ENCODE peak calls at places on chromosomes 2 and 18, in six cellular contexts. One of them, this sample, is unnamed.

GRCh38 chr2:98556634-98557033 is 51.7 kb downstream of the COA5 start:
- ATAC-seq in HepG2: no peak
- ATAC-seq in HCT116: no peak
- ATAC-seq in K562: no peak
- ATAC-seq in GM23338: no peak
- ATAC-seq in Panc1: no peak
- ATAC-seq in this sample: no peak

GRCh38 chr2:230814616-230815015 is 50.1 kb upstream of the ITM2C start:
- ATAC-seq in K562: peak; percentile 73
- ATAC-seq in GM23338: peak; percentile 58
- ATAC-seq in HCT116: peak; percentile 76
- ATAC-seq in HepG2: peak; percentile 89
- ATAC-seq in Panc1: peak; percentile 78
- ATAC-seq in this sample: no peak

GRCh38 chr18:27135504-27136207 is 49.5 kb downstream of the CHST9 start:
- ATAC-seq in K562: no peak
- ATAC-seq in HCT116: no peak
- ATAC-seq in GM23338: no peak
- ATAC-seq in Panc1: no peak
- ATAC-seq in HepG2: peak; percentile 69
- ATAC-seq in this sample: no peak

GRCh38 chr18:39450958-39451357 is 1885.4 kb upstream of the CELF4 start:
- ATAC-seq in Panc1: no peak
- ATAC-seq in K562: no peak
- ATAC-seq in GM23338: no peak
- ATAC-seq in HCT116: no peak
- ATAC-seq in HepG2: no peak
- ATAC-seq in this sample: no peak

GRCh38 chr2:11901351-11902069 is 155.1 kb downstream of the LPIN1 start:
- ATAC-seq in GM23338: no peak
- ATAC-seq in Panc1: no peak
- ATAC-seq in HCT116: peak; percentile 47
- ATAC-seq in HepG2: no peak
- ATAC-seq in K562: peak; percentile 94
- ATAC-seq in this sample: no peak

GRCh38 chr2:181228661-181229060 is 228.5 kb upstream of the ITGA4 start:
- ATAC-seq in HCT116: no peak
- ATAC-seq in HepG2: no peak
- ATAC-seq in Panc1: no peak
- ATAC-seq in K562: no peak
- ATAC-seq in GM23338: no peak
- ATAC-seq in this sample: no peak

GRCh38 chr2:164891460-164891859 is 49.8 kb upstream of the COBLL1 start:
- ATAC-seq in GM23338: no peak
- ATAC-seq in HepG2: no peak
- ATAC-seq in Panc1: no peak
- ATAC-seq in HCT116: no peak
- ATAC-seq in K562: no peak
- ATAC-seq in this sample: no peak

GRCh38 chr2:224957540-224958465 is 84.5 kb downstream of the DOCK10 start:
- ATAC-seq in HCT116: no peak
- ATAC-seq in GM23338: no peak
- ATAC-seq in HepG2: no peak
- ATAC-seq in K562: no peak
- ATAC-seq in Panc1: no peak
- ATAC-seq in this sample: no peak

GRCh38 chr2:181239400-181239799 is 217.8 kb upstream of the ITGA4 start:
- ATAC-seq in HepG2: peak; percentile 57
- ATAC-seq in Panc1: no peak
- ATAC-seq in GM23338: peak; percentile 38
- ATAC-seq in K562: no peak
- ATAC-seq in HCT116: peak; percentile 78
- ATAC-seq in this sample: no peak

GRCh38 chr2:171244970-171245782 is 84.5 kb upstream of the TLK1 start:
- ATAC-seq in HepG2: peak; percentile 39
- ATAC-seq in HCT116: peak; percentile 44
- ATAC-seq in GM23338: no peak
- ATAC-seq in K562: peak; percentile 72
- ATAC-seq in Panc1: no peak
- ATAC-seq in this sample: no peak

GRCh38 chr18:51278045-51278649 is 80.7 kb upstream of the MEX3C start:
- ATAC-seq in K562: peak; percentile 84
- ATAC-seq in Panc1: no peak
- ATAC-seq in HCT116: peak; percentile 99
- ATAC-seq in GM23338: peak; percentile 95
- ATAC-seq in HepG2: peak; percentile 77
- ATAC-seq in this sample: no peak

GRCh38 chr2:196719565-196719872 is 80.0 kb downstream of the GTF3C3 start:
- ATAC-seq in HCT116: no peak
- ATAC-seq in K562: peak; percentile 45
- ATAC-seq in Panc1: no peak
- ATAC-seq in HepG2: peak; percentile 63
- ATAC-seq in GM23338: no peak
- ATAC-seq in this sample: no peak

GRCh38 chr2:207473203-207473865 is 56.4 kb upstream of the CREB1 start:
- ATAC-seq in HepG2: peak; percentile 73
- ATAC-seq in GM23338: peak; percentile 90
- ATAC-seq in Panc1: peak; percentile 84
- ATAC-seq in HCT116: peak; percentile 47
- ATAC-seq in K562: peak; percentile 84
- ATAC-seq in this sample: peak; percentile 65

GRCh38 chr2:190501702-190502407 is 32.7 kb downstream of the NEMP2 start:
- ATAC-seq in Panc1: no peak
- ATAC-seq in K562: no peak
- ATAC-seq in HCT116: no peak
- ATAC-seq in GM23338: no peak
- ATAC-seq in HepG2: no peak
- ATAC-seq in this sample: no peak

GRCh38 chr2:98656800-98657199 is 48.4 kb downstream of the UNC50 start:
- ATAC-seq in HepG2: no peak
- ATAC-seq in Panc1: no peak
- ATAC-seq in HCT116: no peak
- ATAC-seq in GM23338: no peak
- ATAC-seq in K562: no peak
- ATAC-seq in this sample: no peak

GRCh38 chr2:43220229-43220981 is 6.0 kb downstream of the ZFP36L2 start:
- ATAC-seq in HCT116: peak; percentile 36
- ATAC-seq in HepG2: peak; percentile 52
- ATAC-seq in GM23338: peak; percentile 7
- ATAC-seq in Panc1: peak; percentile 28
- ATAC-seq in K562: peak; percentile 23
- ATAC-seq in this sample: no peak

GRCh38 chr2:95159690-95160449 is at the start of gene ZNF514:
- ATAC-seq in HepG2: peak; percentile 93
- ATAC-seq in K562: peak; percentile 95
- ATAC-seq in Panc1: peak; percentile 96
- ATAC-seq in GM23338: peak; percentile 81
- ATAC-seq in HCT116: peak; percentile 90
- ATAC-seq in this sample: peak; percentile 96

GRCh38 chr2:40451926-40452605 is at the start of gene SLC8A1:
- ATAC-seq in Panc1: peak; percentile 82
- ATAC-seq in HepG2: peak; percentile 67
- ATAC-seq in K562: no peak
- ATAC-seq in HCT116: no peak
- ATAC-seq in GM23338: peak; percentile 56
- ATAC-seq in this sample: peak; percentile 66

GRCh38 chr2:231673348-231673770 is 35.0 kb upstream of the PTMA start:
- ATAC-seq in HCT116: peak; percentile 74
- ATAC-seq in GM23338: peak; percentile 76
- ATAC-seq in Panc1: peak; percentile 84
- ATAC-seq in HepG2: peak; percentile 66
- ATAC-seq in K562: peak; percentile 38
- ATAC-seq in this sample: peak; percentile 30

GRCh38 chr2:102056079-102056581 is 64.4 kb downstream of the IL1R2 start:
- ATAC-seq in HepG2: no peak
- ATAC-seq in GM23338: no peak
- ATAC-seq in Panc1: no peak
- ATAC-seq in HCT116: no peak
- ATAC-seq in K562: peak; percentile 83
- ATAC-seq in this sample: peak; percentile 33

GRCh38 chr2:134640494-134640893 is 78.3 kb downstream of the TMEM163 start:
- ATAC-seq in HCT116: no peak
- ATAC-seq in K562: no peak
- ATAC-seq in GM23338: no peak
- ATAC-seq in HepG2: no peak
- ATAC-seq in Panc1: no peak
- ATAC-seq in this sample: no peak

GRCh38 chr2:69309336-69310048 is 77.5 kb downstream of the GFPT1 start:
- ATAC-seq in HCT116: no peak
- ATAC-seq in GM23338: no peak
- ATAC-seq in K562: no peak
- ATAC-seq in HepG2: peak; percentile 8
- ATAC-seq in Panc1: no peak
- ATAC-seq in this sample: peak; percentile 42

GRCh38 chr2:127231130-127231865 is 11.2 kb upstream of the CYP27C1 start:
- ATAC-seq in HCT116: no peak
- ATAC-seq in Panc1: no peak
- ATAC-seq in HepG2: peak; percentile 98
- ATAC-seq in GM23338: no peak
- ATAC-seq in K562: no peak
- ATAC-seq in this sample: no peak

GRCh38 chr2:234951386-234952269 is at the start of gene SH3BP4:
- ATAC-seq in Panc1: peak; percentile 84
- ATAC-seq in HCT116: peak; percentile 90
- ATAC-seq in HepG2: peak; percentile 79
- ATAC-seq in K562: peak; percentile 77
- ATAC-seq in GM23338: peak; percentile 74
- ATAC-seq in this sample: peak; percentile 87
- TF ChIP-seq POLR2AphosphoS5 in Panc1: peak; percentile 23
- TF ChIP-seq POLR2AphosphoS5 in HCT116: peak; percentile 52
- TF ChIP-seq POLR2AphosphoS5 in HepG2: no peak
- TF ChIP-seq POLR2AphosphoS5 in K562: no peak
- TF ChIP-seq POLR2AphosphoS5 in GM23338: peak; percentile 46
- TF ChIP-seq POLR2AphosphoS5 in this sample: peak; percentile 40

GRCh38 chr2:23662941-23663729 is 263.8 kb downstream of the ATAD2B start:
- ATAC-seq in Panc1: no peak
- ATAC-seq in GM23338: peak; percentile 73
- ATAC-seq in HCT116: no peak
- ATAC-seq in K562: no peak
- ATAC-seq in HepG2: no peak
- ATAC-seq in this sample: peak; percentile 82

GRCh38 chr2:23661276-23662050 is 265.5 kb downstream of the ATAD2B start:
- ATAC-seq in GM23338: no peak
- ATAC-seq in HepG2: no peak
- ATAC-seq in HCT116: no peak
- ATAC-seq in K562: no peak
- ATAC-seq in Panc1: peak; percentile 35
- ATAC-seq in this sample: no peak

GRCh38 chr2:23664069-23664788 is 262.7 kb downstream of the ATAD2B start:
- ATAC-seq in HepG2: peak; percentile 43
- ATAC-seq in GM23338: no peak
- ATAC-seq in K562: no peak
- ATAC-seq in Panc1: no peak
- ATAC-seq in HCT116: no peak
- ATAC-seq in this sample: no peak

GRCh38 chr2:23662466-23662865 is 264.5 kb downstream of the ATAD2B start:
- ATAC-seq in HCT116: no peak
- ATAC-seq in K562: no peak
- ATAC-seq in GM23338: no peak
- ATAC-seq in HepG2: no peak
- ATAC-seq in Panc1: no peak
- ATAC-seq in this sample: no peak

GRCh38 chr2:23663730-23664005 is 263.3 kb downstream of the ATAD2B start:
- ATAC-seq in Panc1: no peak
- ATAC-seq in HepG2: no peak
- ATAC-seq in GM23338: no peak
- ATAC-seq in HCT116: no peak
- ATAC-seq in K562: no peak
- ATAC-seq in this sample: no peak
- H3K4me3 ChIP-seq in Panc1: no peak overlapping the region
- H3K4me3 ChIP-seq in HepG2: no peak overlapping the region
- H3K4me3 ChIP-seq in GM23338: peak overlapping the region; percentile 50
- H3K4me3 ChIP-seq in HCT116: no peak overlapping the region
- H3K4me3 ChIP-seq in K562: no peak overlapping the region
- H3K4me3 ChIP-seq in this sample: peak overlapping the region; percentile 17

GRCh38 chr18:48848641-48849143 is 102.1 kb downstream of the SMAD7 start:
- ATAC-seq in Panc1: peak; percentile 66
- ATAC-seq in GM23338: peak; percentile 10
- ATAC-seq in HCT116: no peak
- ATAC-seq in K562: no peak
- ATAC-seq in HepG2: no peak
- ATAC-seq in this sample: peak; percentile 44

GRCh38 chr18:48851563-48851962 is 99.2 kb downstream of the SMAD7 start:
- ATAC-seq in Panc1: no peak
- ATAC-seq in HCT116: no peak
- ATAC-seq in HepG2: no peak
- ATAC-seq in GM23338: peak; percentile 53
- ATAC-seq in K562: peak; percentile 32
- ATAC-seq in this sample: peak; percentile 40

GRCh38 chr18:48852292-48852691 is 98.5 kb downstream of the SMAD7 start:
- ATAC-seq in GM23338: no peak
- ATAC-seq in HCT116: no peak
- ATAC-seq in K562: no peak
- ATAC-seq in HepG2: no peak
- ATAC-seq in Panc1: no peak
- ATAC-seq in this sample: no peak

GRCh38 chr18:48852792-48853191 is 98.0 kb downstream of the SMAD7 start:
- ATAC-seq in GM23338: no peak
- ATAC-seq in K562: no peak
- ATAC-seq in HepG2: no peak
- ATAC-seq in Panc1: no peak
- ATAC-seq in HCT116: no peak
- ATAC-seq in this sample: no peak

DNA sequence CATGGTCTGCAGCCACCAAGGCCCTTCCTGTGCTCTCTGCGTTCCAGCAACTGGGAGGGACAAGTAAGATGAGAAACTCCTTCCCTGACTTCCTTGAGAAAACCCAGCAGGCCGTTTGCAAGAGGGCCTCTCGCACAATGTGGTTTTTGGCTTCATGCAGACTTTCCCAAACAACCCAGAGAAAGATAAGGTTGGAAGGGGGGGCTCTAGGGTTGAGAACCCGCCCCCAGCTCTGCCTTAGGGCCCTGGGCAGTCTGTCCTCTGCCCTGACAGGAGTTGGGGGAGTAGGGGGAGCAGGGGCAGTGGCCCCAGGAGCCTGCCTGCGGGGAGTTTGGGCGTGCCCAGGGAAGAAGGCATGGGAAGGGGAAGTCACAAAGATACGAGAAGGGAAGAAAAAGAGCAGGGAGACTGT is 99.9 kb downstream of the SMAD7 start:
- ATAC-seq in HepG2: no peak
- ATAC-seq in Panc1: no peak
- ATAC-seq in GM23338: peak; percentile 43
- ATAC-seq in K562: peak; percentile 60
- ATAC-seq in HCT116: no peak
- ATAC-seq in this sample: peak; percentile 15
- H3K4me1 ChIP-seq in HepG2: no peaks in the 10 kb centered on the region
- H3K4me1 ChIP-seq in Panc1: peaks cover 3% of the 10 kb centered on the region
- H3K4me1 ChIP-seq in GM23338: peaks cover 8% of the 10 kb centered on the region
- H3K4me1 ChIP-seq in K562: peaks cover 25% of the 10 kb centered on the region
- H3K4me1 ChIP-seq in HCT116: peaks cover 3% of the 10 kb centered on the region
- H3K4me1 ChIP-seq in this sample: peaks cover 25% of the 10 kb centered on the region

DNA sequence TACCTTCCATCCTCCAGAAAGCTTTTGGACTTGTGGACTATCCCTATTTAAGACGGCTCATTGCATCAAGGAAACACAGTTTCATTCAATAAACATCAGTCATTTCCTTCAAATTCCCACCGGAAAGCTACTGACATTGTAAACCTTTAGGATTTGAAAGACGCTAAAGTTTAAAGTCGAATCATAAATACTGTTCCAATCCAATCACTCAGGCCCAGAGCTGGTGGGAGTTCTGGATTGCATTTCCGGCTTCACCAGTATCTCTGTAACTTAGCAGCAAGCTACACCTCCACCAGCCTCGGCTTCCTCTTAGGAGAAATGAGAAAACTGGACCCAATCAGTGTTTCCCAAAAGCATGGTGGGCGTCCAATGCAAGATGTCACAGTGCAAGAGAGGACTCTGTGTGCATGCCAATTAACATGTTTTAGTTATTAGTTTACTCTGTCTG is 1.6 kb downstream of the WDFY1 start:
- ATAC-seq in HepG2: peak; percentile 33
- ATAC-seq in Panc1: peak; percentile 36
- ATAC-seq in GM23338: no peak
- ATAC-seq in HCT116: no peak
- ATAC-seq in K562: peak; percentile 13
- ATAC-seq in this sample: no peak
- TF ChIP-seq POLR2AphosphoS5 in HepG2: no peak
- TF ChIP-seq POLR2AphosphoS5 in Panc1: no peak
- TF ChIP-seq POLR2AphosphoS5 in GM23338: no peak
- TF ChIP-seq POLR2AphosphoS5 in HCT116: no peak
- TF ChIP-seq POLR2AphosphoS5 in K562: no peak
- TF ChIP-seq POLR2AphosphoS5 in this sample: no peak